ENCODE peak calls at places on chromosome 4, in seven cellular contexts. One of them, this sample, is unnamed.

GRCh38 chr4:167721574-167721973 is 370.8 kb upstream of the ANXA10 start:
- DNase-seq in CD8-positive, alpha-beta T cell: no peak
- DNase-seq in neural progenitor cell: no peak
- DNase-seq in progenitor cell of endocrine pancreas: no peak
- DNase-seq in transverse colon: no peak
- DNase-seq in adipocyte: peak; percentile 7
- DNase-seq in stimulated activated CD4-positive, alpha-beta T cell treated with anti-CD3 and anti-CD28 coated beads, Interleukin-15, amount 100 ng/mL, for 1 hour: no peak
- DNase-seq in this sample: peak; percentile 5

GRCh38 chr4:160026720-160027119 is 923.8 kb downstream of the RAPGEF2 start:
- DNase-seq in neural progenitor cell: no peak
- DNase-seq in stimulated activated CD4-positive, alpha-beta T cell treated with anti-CD3 and anti-CD28 coated beads, Interleukin-15, amount 100 ng/mL, for 1 hour: no peak
- DNase-seq in adipocyte: no peak
- DNase-seq in CD8-positive, alpha-beta T cell: no peak
- DNase-seq in transverse colon: no peak
- DNase-seq in progenitor cell of endocrine pancreas: no peak
- DNase-seq in this sample: peak; percentile 88

GRCh38 chr4:39514888-39515401 is 12.3 kb downstream of the UGDH start:
- DNase-seq in CD8-positive, alpha-beta T cell: no peak
- DNase-seq in adipocyte: peak; percentile 55
- DNase-seq in progenitor cell of endocrine pancreas: no peak
- DNase-seq in neural progenitor cell: no peak
- DNase-seq in transverse colon: peak; percentile 80
- DNase-seq in stimulated activated CD4-positive, alpha-beta T cell treated with anti-CD3 and anti-CD28 coated beads, Interleukin-15, amount 100 ng/mL, for 1 hour: no peak
- DNase-seq in this sample: no peak

GRCh38 chr4:73257995-73258667 is 467 bp downstream of the ANKRD17 start:
- DNase-seq in neural progenitor cell: no peak
- DNase-seq in transverse colon: no peak
- DNase-seq in stimulated activated CD4-positive, alpha-beta T cell treated with anti-CD3 and anti-CD28 coated beads, Interleukin-15, amount 100 ng/mL, for 1 hour: no peak
- DNase-seq in CD8-positive, alpha-beta T cell: no peak
- DNase-seq in progenitor cell of endocrine pancreas: peak; percentile 20
- DNase-seq in adipocyte: peak; percentile 62
- DNase-seq in this sample: peak; percentile 41

GRCh38 chr4:98728433-98728832 is 70.0 kb upstream of the TSPAN5 start:
- DNase-seq in adipocyte: peak; percentile 46
- DNase-seq in transverse colon: no peak
- DNase-seq in stimulated activated CD4-positive, alpha-beta T cell treated with anti-CD3 and anti-CD28 coated beads, Interleukin-15, amount 100 ng/mL, for 1 hour: no peak
- DNase-seq in CD8-positive, alpha-beta T cell: peak; percentile 7
- DNase-seq in neural progenitor cell: no peak
- DNase-seq in progenitor cell of endocrine pancreas: no peak
- DNase-seq in this sample: peak; percentile 87

GRCh38 chr4:168647976-168648375 is 151.1 kb downstream of the PALLD start:
- DNase-seq in progenitor cell of endocrine pancreas: no peak
- DNase-seq in stimulated activated CD4-positive, alpha-beta T cell treated with anti-CD3 and anti-CD28 coated beads, Interleukin-15, amount 100 ng/mL, for 1 hour: no peak
- DNase-seq in neural progenitor cell: no peak
- DNase-seq in transverse colon: no peak
- DNase-seq in adipocyte: no peak
- DNase-seq in CD8-positive, alpha-beta T cell: no peak
- DNase-seq in this sample: no peak

GRCh38 chr4:7151668-7152227 is 40.6 kb upstream of the SORCS2 start:
- DNase-seq in neural progenitor cell: no peak
- DNase-seq in adipocyte: peak; percentile 32
- DNase-seq in progenitor cell of endocrine pancreas: no peak
- DNase-seq in stimulated activated CD4-positive, alpha-beta T cell treated with anti-CD3 and anti-CD28 coated beads, Interleukin-15, amount 100 ng/mL, for 1 hour: no peak
- DNase-seq in transverse colon: no peak
- DNase-seq in CD8-positive, alpha-beta T cell: no peak
- DNase-seq in this sample: no peak

GRCh38 chr4:87053064-87053693 is 118.4 kb downstream of the AFF1 start:
- DNase-seq in transverse colon: no peak
- DNase-seq in stimulated activated CD4-positive, alpha-beta T cell treated with anti-CD3 and anti-CD28 coated beads, Interleukin-15, amount 100 ng/mL, for 1 hour: no peak
- DNase-seq in progenitor cell of endocrine pancreas: no peak
- DNase-seq in neural progenitor cell: no peak
- DNase-seq in adipocyte: no peak
- DNase-seq in CD8-positive, alpha-beta T cell: no peak
- DNase-seq in this sample: no peak

GRCh38 chr4:52704133-52704532 is 45.0 kb upstream of the USP46 start:
- DNase-seq in neural progenitor cell: no peak
- DNase-seq in transverse colon: no peak
- DNase-seq in progenitor cell of endocrine pancreas: no peak
- DNase-seq in stimulated activated CD4-positive, alpha-beta T cell treated with anti-CD3 and anti-CD28 coated beads, Interleukin-15, amount 100 ng/mL, for 1 hour: no peak
- DNase-seq in CD8-positive, alpha-beta T cell: no peak
- DNase-seq in adipocyte: peak; percentile 7
- DNase-seq in this sample: no peak

GRCh38 chr4:166309286-166309685 is 436.2 kb downstream of the TLL1 start:
- DNase-seq in transverse colon: no peak
- DNase-seq in CD8-positive, alpha-beta T cell: no peak
- DNase-seq in progenitor cell of endocrine pancreas: no peak
- DNase-seq in neural progenitor cell: no peak
- DNase-seq in stimulated activated CD4-positive, alpha-beta T cell treated with anti-CD3 and anti-CD28 coated beads, Interleukin-15, amount 100 ng/mL, for 1 hour: no peak
- DNase-seq in adipocyte: no peak
- DNase-seq in this sample: no peak

GRCh38 chr4:169899295-169899694 is 126.9 kb downstream of the MFAP3L start:
- DNase-seq in adipocyte: no peak
- DNase-seq in neural progenitor cell: no peak
- DNase-seq in stimulated activated CD4-positive, alpha-beta T cell treated with anti-CD3 and anti-CD28 coated beads, Interleukin-15, amount 100 ng/mL, for 1 hour: no peak
- DNase-seq in transverse colon: no peak
- DNase-seq in progenitor cell of endocrine pancreas: no peak
- DNase-seq in CD8-positive, alpha-beta T cell: no peak
- DNase-seq in this sample: peak; percentile 99

GRCh38 chr4:98793658-98794057 is 135.2 kb upstream of the TSPAN5 start:
- DNase-seq in transverse colon: no peak
- DNase-seq in adipocyte: no peak
- DNase-seq in CD8-positive, alpha-beta T cell: no peak
- DNase-seq in stimulated activated CD4-positive, alpha-beta T cell treated with anti-CD3 and anti-CD28 coated beads, Interleukin-15, amount 100 ng/mL, for 1 hour: no peak
- DNase-seq in neural progenitor cell: no peak
- DNase-seq in progenitor cell of endocrine pancreas: no peak
- DNase-seq in this sample: no peak

GRCh38 chr4:113684534-113685091 is 76.9 kb downstream of the CAMK2D start:
- DNase-seq in progenitor cell of endocrine pancreas: no peak
- DNase-seq in transverse colon: peak; percentile 63
- DNase-seq in stimulated activated CD4-positive, alpha-beta T cell treated with anti-CD3 and anti-CD28 coated beads, Interleukin-15, amount 100 ng/mL, for 1 hour: no peak
- DNase-seq in neural progenitor cell: peak; percentile 19
- DNase-seq in adipocyte: peak; percentile 82
- DNase-seq in CD8-positive, alpha-beta T cell: no peak
- DNase-seq in this sample: peak; percentile 13

GRCh38 chr4:128630881-128631280 is 178.6 kb upstream of the JADE1 start:
- DNase-seq in adipocyte: no peak
- DNase-seq in CD8-positive, alpha-beta T cell: no peak
- DNase-seq in transverse colon: no peak
- DNase-seq in neural progenitor cell: no peak
- DNase-seq in progenitor cell of endocrine pancreas: no peak
- DNase-seq in stimulated activated CD4-positive, alpha-beta T cell treated with anti-CD3 and anti-CD28 coated beads, Interleukin-15, amount 100 ng/mL, for 1 hour: no peak
- DNase-seq in this sample: no peak

GRCh38 chr4:104860227-104861123 is 286.2 kb upstream of the TET2 start:
- DNase-seq in adipocyte: peak; percentile 84
- DNase-seq in neural progenitor cell: peak; percentile 87
- DNase-seq in stimulated activated CD4-positive, alpha-beta T cell treated with anti-CD3 and anti-CD28 coated beads, Interleukin-15, amount 100 ng/mL, for 1 hour: no peak
- DNase-seq in progenitor cell of endocrine pancreas: peak; percentile 41
- DNase-seq in transverse colon: peak; percentile 49
- DNase-seq in CD8-positive, alpha-beta T cell: peak; percentile 8
- DNase-seq in this sample: peak; percentile 60

GRCh38 chr4:107210450-107211239 is 174.5 kb upstream of the DKK2 start:
- DNase-seq in CD8-positive, alpha-beta T cell: no peak
- DNase-seq in transverse colon: no peak
- DNase-seq in stimulated activated CD4-positive, alpha-beta T cell treated with anti-CD3 and anti-CD28 coated beads, Interleukin-15, amount 100 ng/mL, for 1 hour: no peak
- DNase-seq in neural progenitor cell: no peak
- DNase-seq in adipocyte: no peak
- DNase-seq in progenitor cell of endocrine pancreas: no peak
- DNase-seq in this sample: no peak

GRCh38 chr4:132227349-132228165 is 921.5 kb upstream of the PCDH10 start:
- DNase-seq in adipocyte: peak; percentile 10
- DNase-seq in progenitor cell of endocrine pancreas: peak; percentile 53
- DNase-seq in neural progenitor cell: peak; percentile 88
- DNase-seq in transverse colon: no peak
- DNase-seq in stimulated activated CD4-positive, alpha-beta T cell treated with anti-CD3 and anti-CD28 coated beads, Interleukin-15, amount 100 ng/mL, for 1 hour: no peak
- DNase-seq in CD8-positive, alpha-beta T cell: no peak
- DNase-seq in this sample: peak; percentile 76

GRCh38 chr4:183132865-183133264 is 33.8 kb downstream of the WWC2 start:
- DNase-seq in progenitor cell of endocrine pancreas: no peak
- DNase-seq in stimulated activated CD4-positive, alpha-beta T cell treated with anti-CD3 and anti-CD28 coated beads, Interleukin-15, amount 100 ng/mL, for 1 hour: no peak
- DNase-seq in CD8-positive, alpha-beta T cell: no peak
- DNase-seq in transverse colon: no peak
- DNase-seq in adipocyte: no peak
- DNase-seq in neural progenitor cell: no peak
- DNase-seq in this sample: no peak

GRCh38 chr4:76952631-76953587 is 3.4 kb downstream of the SEPTIN11 start:
- DNase-seq in progenitor cell of endocrine pancreas: no peak
- DNase-seq in CD8-positive, alpha-beta T cell: no peak
- DNase-seq in stimulated activated CD4-positive, alpha-beta T cell treated with anti-CD3 and anti-CD28 coated beads, Interleukin-15, amount 100 ng/mL, for 1 hour: no peak
- DNase-seq in adipocyte: peak; percentile 51
- DNase-seq in neural progenitor cell: no peak
- DNase-seq in transverse colon: no peak
- DNase-seq in this sample: no peak

GRCh38 chr4:110854021-110854678 is 231.3 kb upstream of the PITX2 start:
- DNase-seq in CD8-positive, alpha-beta T cell: no peak
- DNase-seq in transverse colon: peak; percentile 56
- DNase-seq in stimulated activated CD4-positive, alpha-beta T cell treated with anti-CD3 and anti-CD28 coated beads, Interleukin-15, amount 100 ng/mL, for 1 hour: no peak
- DNase-seq in neural progenitor cell: no peak
- DNase-seq in adipocyte: peak; percentile 86
- DNase-seq in progenitor cell of endocrine pancreas: no peak
- DNase-seq in this sample: peak; percentile 88

GRCh38 chr4:10106421-10107039 is 10.1 kb downstream of the WDR1 start:
- DNase-seq in neural progenitor cell: no peak
- DNase-seq in CD8-positive, alpha-beta T cell: peak; percentile 67
- DNase-seq in progenitor cell of endocrine pancreas: no peak
- DNase-seq in transverse colon: peak; percentile 62
- DNase-seq in adipocyte: peak; percentile 96
- DNase-seq in stimulated activated CD4-positive, alpha-beta T cell treated with anti-CD3 and anti-CD28 coated beads, Interleukin-15, amount 100 ng/mL, for 1 hour: peak; percentile 49
- DNase-seq in this sample: peak; percentile 100

GRCh38 chr4:68599150-68599549 is 23.0 kb upstream of the UGT2B17 start:
- DNase-seq in progenitor cell of endocrine pancreas: no peak
- DNase-seq in neural progenitor cell: no peak
- DNase-seq in transverse colon: no peak
- DNase-seq in adipocyte: no peak
- DNase-seq in stimulated activated CD4-positive, alpha-beta T cell treated with anti-CD3 and anti-CD28 coated beads, Interleukin-15, amount 100 ng/mL, for 1 hour: no peak
- DNase-seq in CD8-positive, alpha-beta T cell: no peak
- DNase-seq in this sample: peak; percentile 5

GRCh38 chr4:84957509-84958420 is 8.7 kb downstream of the WDFY3 start:
- DNase-seq in neural progenitor cell: no peak
- DNase-seq in progenitor cell of endocrine pancreas: no peak
- DNase-seq in adipocyte: no peak
- DNase-seq in CD8-positive, alpha-beta T cell: no peak
- DNase-seq in stimulated activated CD4-positive, alpha-beta T cell treated with anti-CD3 and anti-CD28 coated beads, Interleukin-15, amount 100 ng/mL, for 1 hour: no peak
- DNase-seq in transverse colon: no peak
- DNase-seq in this sample: no peak

GRCh38 chr4:77194989-77195388 is 38.0 kb downstream of the CCNG2 start:
- DNase-seq in adipocyte: no peak
- DNase-seq in CD8-positive, alpha-beta T cell: no peak
- DNase-seq in stimulated activated CD4-positive, alpha-beta T cell treated with anti-CD3 and anti-CD28 coated beads, Interleukin-15, amount 100 ng/mL, for 1 hour: no peak
- DNase-seq in progenitor cell of endocrine pancreas: no peak
- DNase-seq in transverse colon: no peak
- DNase-seq in neural progenitor cell: no peak
- DNase-seq in this sample: no peak

GRCh38 chr4:159389756-159390155 is 286.9 kb downstream of the RAPGEF2 start:
- DNase-seq in stimulated activated CD4-positive, alpha-beta T cell treated with anti-CD3 and anti-CD28 coated beads, Interleukin-15, amount 100 ng/mL, for 1 hour: no peak
- DNase-seq in CD8-positive, alpha-beta T cell: no peak
- DNase-seq in transverse colon: no peak
- DNase-seq in adipocyte: no peak
- DNase-seq in neural progenitor cell: no peak
- DNase-seq in progenitor cell of endocrine pancreas: no peak
- DNase-seq in this sample: no peak

GRCh38 chr4:152856960-152857359 is 77.2 kb downstream of the ARFIP1 start:
- DNase-seq in stimulated activated CD4-positive, alpha-beta T cell treated with anti-CD3 and anti-CD28 coated beads, Interleukin-15, amount 100 ng/mL, for 1 hour: no peak
- DNase-seq in transverse colon: no peak
- DNase-seq in CD8-positive, alpha-beta T cell: no peak
- DNase-seq in neural progenitor cell: no peak
- DNase-seq in progenitor cell of endocrine pancreas: no peak
- DNase-seq in adipocyte: no peak
- DNase-seq in this sample: no peak

GRCh38 chr4:69224891-69225290 is 10.3 kb upstream of the UGT2B11 start:
- DNase-seq in progenitor cell of endocrine pancreas: no peak
- DNase-seq in stimulated activated CD4-positive, alpha-beta T cell treated with anti-CD3 and anti-CD28 coated beads, Interleukin-15, amount 100 ng/mL, for 1 hour: no peak
- DNase-seq in CD8-positive, alpha-beta T cell: no peak
- DNase-seq in transverse colon: no peak
- DNase-seq in neural progenitor cell: no peak
- DNase-seq in adipocyte: no peak
- DNase-seq in this sample: peak; percentile 11

GRCh38 chr4:106978046-106978774 is 57.9 kb downstream of the DKK2 start:
- DNase-seq in adipocyte: no peak
- DNase-seq in transverse colon: no peak
- DNase-seq in stimulated activated CD4-positive, alpha-beta T cell treated with anti-CD3 and anti-CD28 coated beads, Interleukin-15, amount 100 ng/mL, for 1 hour: no peak
- DNase-seq in CD8-positive, alpha-beta T cell: no peak
- DNase-seq in progenitor cell of endocrine pancreas: no peak
- DNase-seq in neural progenitor cell: peak; percentile 7
- DNase-seq in this sample: peak; percentile 11

GRCh38 chr4:102319594-102319993 is 25.7 kb downstream of the SLC39A8 start:
- DNase-seq in adipocyte: no peak
- DNase-seq in CD8-positive, alpha-beta T cell: no peak
- DNase-seq in stimulated activated CD4-positive, alpha-beta T cell treated with anti-CD3 and anti-CD28 coated beads, Interleukin-15, amount 100 ng/mL, for 1 hour: no peak
- DNase-seq in transverse colon: no peak
- DNase-seq in progenitor cell of endocrine pancreas: no peak
- DNase-seq in neural progenitor cell: peak; percentile 71
- DNase-seq in this sample: no peak

GRCh38 chr4:16250665-16251365 is 24.5 kb upstream of the TAPT1 start:
- DNase-seq in progenitor cell of endocrine pancreas: no peak
- DNase-seq in adipocyte: no peak
- DNase-seq in CD8-positive, alpha-beta T cell: no peak
- DNase-seq in stimulated activated CD4-positive, alpha-beta T cell treated with anti-CD3 and anti-CD28 coated beads, Interleukin-15, amount 100 ng/mL, for 1 hour: no peak
- DNase-seq in neural progenitor cell: peak; percentile 56
- DNase-seq in transverse colon: no peak
- DNase-seq in this sample: peak; percentile 47

GRCh38 chr4:39354178-39354503 is 12.0 kb downstream of the RFC1 start:
- DNase-seq in neural progenitor cell: no peak
- DNase-seq in CD8-positive, alpha-beta T cell: no peak
- DNase-seq in transverse colon: no peak
- DNase-seq in progenitor cell of endocrine pancreas: no peak
- DNase-seq in adipocyte: no peak
- DNase-seq in stimulated activated CD4-positive, alpha-beta T cell treated with anti-CD3 and anti-CD28 coated beads, Interleukin-15, amount 100 ng/mL, for 1 hour: no peak
- DNase-seq in this sample: no peak

GRCh38 chr4:67687639-67688038 is 13.3 kb downstream of the UBA6 start:
- DNase-seq in transverse colon: no peak
- DNase-seq in adipocyte: peak; percentile 83
- DNase-seq in neural progenitor cell: no peak
- DNase-seq in progenitor cell of endocrine pancreas: no peak
- DNase-seq in stimulated activated CD4-positive, alpha-beta T cell treated with anti-CD3 and anti-CD28 coated beads, Interleukin-15, amount 100 ng/mL, for 1 hour: no peak
- DNase-seq in CD8-positive, alpha-beta T cell: no peak
- DNase-seq in this sample: no peak

GRCh38 chr4:143025111-143025704 is 159.5 kb upstream of the USP38 start:
- DNase-seq in stimulated activated CD4-positive, alpha-beta T cell treated with anti-CD3 and anti-CD28 coated beads, Interleukin-15, amount 100 ng/mL, for 1 hour: no peak
- DNase-seq in progenitor cell of endocrine pancreas: no peak
- DNase-seq in transverse colon: no peak
- DNase-seq in adipocyte: peak; percentile 71
- DNase-seq in neural progenitor cell: peak; percentile 54
- DNase-seq in CD8-positive, alpha-beta T cell: no peak
- DNase-seq in this sample: peak; percentile 66

GRCh38 chr4:85928775-85929585 is 430.9 kb downstream of the MAPK10 start:
- DNase-seq in stimulated activated CD4-positive, alpha-beta T cell treated with anti-CD3 and anti-CD28 coated beads, Interleukin-15, amount 100 ng/mL, for 1 hour: no peak
- DNase-seq in neural progenitor cell: peak; percentile 33
- DNase-seq in CD8-positive, alpha-beta T cell: no peak
- DNase-seq in adipocyte: peak; percentile 7
- DNase-seq in transverse colon: no peak
- DNase-seq in progenitor cell of endocrine pancreas: no peak
- DNase-seq in this sample: peak; percentile 35

GRCh38 chr4:854356-854755 is 28.4 kb upstream of the CPLX1 start:
- DNase-seq in transverse colon: no peak
- DNase-seq in progenitor cell of endocrine pancreas: no peak
- DNase-seq in stimulated activated CD4-positive, alpha-beta T cell treated with anti-CD3 and anti-CD28 coated beads, Interleukin-15, amount 100 ng/mL, for 1 hour: no peak
- DNase-seq in CD8-positive, alpha-beta T cell: no peak
- DNase-seq in neural progenitor cell: no peak
- DNase-seq in adipocyte: no peak
- DNase-seq in this sample: no peak

GRCh38 chr4:25970241-25970675 is 56.2 kb downstream of the SMIM20 start:
- DNase-seq in adipocyte: peak; percentile 18
- DNase-seq in stimulated activated CD4-positive, alpha-beta T cell treated with anti-CD3 and anti-CD28 coated beads, Interleukin-15, amount 100 ng/mL, for 1 hour: no peak
- DNase-seq in progenitor cell of endocrine pancreas: no peak
- DNase-seq in transverse colon: peak; percentile 36
- DNase-seq in CD8-positive, alpha-beta T cell: no peak
- DNase-seq in neural progenitor cell: no peak
- DNase-seq in this sample: no peak

GRCh38 chr4:120692964-120693363 is 229.6 kb downstream of the PRDM5 start:
- DNase-seq in CD8-positive, alpha-beta T cell: no peak
- DNase-seq in stimulated activated CD4-positive, alpha-beta T cell treated with anti-CD3 and anti-CD28 coated beads, Interleukin-15, amount 100 ng/mL, for 1 hour: no peak
- DNase-seq in adipocyte: peak; percentile 91
- DNase-seq in progenitor cell of endocrine pancreas: no peak
- DNase-seq in transverse colon: peak; percentile 23
- DNase-seq in neural progenitor cell: no peak
- DNase-seq in this sample: peak; percentile 79

GRCh38 chr4:153276966-153277365 is 67.5 kb upstream of the MND1 start:
- DNase-seq in CD8-positive, alpha-beta T cell: no peak
- DNase-seq in transverse colon: no peak
- DNase-seq in stimulated activated CD4-positive, alpha-beta T cell treated with anti-CD3 and anti-CD28 coated beads, Interleukin-15, amount 100 ng/mL, for 1 hour: no peak
- DNase-seq in adipocyte: no peak
- DNase-seq in neural progenitor cell: no peak
- DNase-seq in progenitor cell of endocrine pancreas: no peak
- DNase-seq in this sample: no peak